ENCODE peak calls at places on chromosomes 2 and 18, in six cellular contexts. X is cardiac muscle cell; E is right cardiac atrium; F is CD4-positive, CD25-positive, alpha-beta regulatory T cell; D is DND-41; T is IMR-90. A is an unnamed sample.
A peak's percentile ranks its signal among the peaks of the same experiment; 100 is the strongest.

GRCh38 chr2:23689891-23690290 is 237.0 kb downstream of the ATAD2B start:
- DNase-seq in E (no peak), T (no peak), X (no peak), D (no peak), F (no peak), A (no peak)

GRCh38 chr18:5900249-5900648 is 4.9 kb upstream of the TMEM200C start:
- DNase-seq in D (no peak), X (no peak), F (no peak), E (no peak), T (peak; percentile 75), A (no peak)

GRCh38 chr2:238571626-238572372 is 145.1 kb downstream of the ASB1 start:
- DNase-seq in D (no peak), E (no peak), T (no peak), F (no peak), X (no peak), A (no peak)

GRCh38 chr18:58387716-58388115 is 241.2 kb downstream of the ALPK2 start:
- DNase-seq in D (no peak), X (no peak), T (no peak), F (no peak), E (no peak), A (no peak)

GRCh38 chr18:66873899-66874298 is 270.0 kb upstream of the CDH19 start:
- DNase-seq in X (no peak), D (no peak), T (no peak), F (no peak), E (no peak), A (no peak)

GRCh38 chr2:150971910-150972309 is 289.8 kb downstream of the RBM43 start:
- DNase-seq in T (no peak), E (no peak), X (no peak), F (no peak), D (no peak), A (no peak)

GRCh38 chr18:22348521-22349316 is 69.0 kb downstream of the CTAGE1 start:
- DNase-seq in D (no peak), T (peak; percentile 42), F (peak; percentile 2), E (peak; percentile 95), X (peak; percentile 94), A (no peak)

GRCh38 chr2:155692108-155692507 is 640.4 kb downstream of the NR4A2 start:
- DNase-seq in X (no peak), T (no peak), D (no peak), E (no peak), F (no peak), A (no peak)

GRCh38 chr2:16664809-16665745 is 557 bp downstream of the CYRIA start:
- DNase-seq in E (peak; percentile 49), T (no peak), F (no peak), X (no peak), D (no peak), A (no peak)

GRCh38 chr18:46734981-46735380 is 21.9 kb downstream of the ST8SIA5 start:
- DNase-seq in F (no peak), D (no peak), E (no peak), T (no peak), X (no peak), A (no peak)

GRCh38 chr2:188573453-188573852 is 281.8 kb downstream of the GULP1 start:
- DNase-seq in X (no peak), T (peak; percentile 5), D (no peak), E (no peak), F (no peak), A (no peak)

GRCh38 chr2:101223814-101224231 is 28.9 kb upstream of the CNOT11 start:
- DNase-seq in E (no peak), X (no peak), D (peak; percentile 93), T (no peak), F (peak; percentile 41), A (no peak)

GRCh38 chr2:18626256-18626668 is 36.9 kb upstream of the NT5C1B start:
- DNase-seq in D (no peak), F (no peak), X (peak; percentile 86), E (no peak), T (peak; percentile 43), A (no peak)

GRCh38 chr2:226799976-226800940 is 638 bp upstream of the IRS1 start:
- DNase-seq in D (no peak), E (peak; percentile 51), T (peak; percentile 23), X (no peak), F (no peak), A (peak; percentile 38)
- H3K4me3 ChIP-seq in D (peak overlapping the region; percentile 22), E (peak overlapping the region; percentile 79), T (peak overlapping the region; percentile 78), X (peak overlapping the region; percentile 92), F (peak overlapping the region; percentile 53), A (peak overlapping the region; percentile 87)

DNA sequence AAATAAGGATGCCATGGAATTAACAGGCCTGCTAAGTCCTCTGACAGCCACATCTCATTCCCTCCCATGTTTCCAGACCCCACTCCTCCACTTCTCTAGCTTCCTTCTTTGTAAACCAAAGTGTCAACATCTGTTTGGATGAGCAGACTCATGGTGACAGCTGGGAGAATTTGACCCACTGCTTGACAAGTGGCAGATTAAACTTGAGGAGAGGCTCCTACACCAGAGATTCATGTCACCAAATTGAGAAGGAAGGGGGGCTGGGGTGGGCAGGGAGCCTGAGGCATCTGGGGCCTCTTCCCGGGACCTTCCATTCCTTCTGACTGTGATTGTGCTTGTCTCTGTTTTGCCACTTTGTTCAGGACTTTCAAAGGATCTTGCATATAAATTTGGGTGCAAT is 41.0 kb upstream of the IGFBP5 start:
- DNase-seq in E (no peak), F (no peak), D (no peak), X (no peak), T (no peak), A (no peak)
- H3K4me3 ChIP-seq in E (no peak overlapping the region), F (no peak overlapping the region), D (no peak overlapping the region), X (no peak overlapping the region), T (no peak overlapping the region), A (no peak overlapping the region)

GRCh38 chr2:205860146-205860545 is 177.8 kb downstream of the NRP2 start:
- DNase-seq in T (no peak), F (no peak), E (no peak), X (no peak), D (no peak), A (no peak)

GRCh38 chr2:205857532-205857931 is 175.2 kb downstream of the NRP2 start:
- DNase-seq in D (no peak), E (no peak), T (no peak), X (no peak), F (no peak), A (no peak)

GRCh38 chr2:205860847-205861246 is 178.5 kb downstream of the NRP2 start:
- DNase-seq in D (no peak), X (no peak), T (no peak), F (no peak), E (no peak), A (no peak)

GRCh38 chr2:205864511-205864910 is 182.2 kb downstream of the NRP2 start:
- DNase-seq in F (no peak), D (no peak), X (no peak), E (no peak), T (no peak), A (no peak)

DNA sequence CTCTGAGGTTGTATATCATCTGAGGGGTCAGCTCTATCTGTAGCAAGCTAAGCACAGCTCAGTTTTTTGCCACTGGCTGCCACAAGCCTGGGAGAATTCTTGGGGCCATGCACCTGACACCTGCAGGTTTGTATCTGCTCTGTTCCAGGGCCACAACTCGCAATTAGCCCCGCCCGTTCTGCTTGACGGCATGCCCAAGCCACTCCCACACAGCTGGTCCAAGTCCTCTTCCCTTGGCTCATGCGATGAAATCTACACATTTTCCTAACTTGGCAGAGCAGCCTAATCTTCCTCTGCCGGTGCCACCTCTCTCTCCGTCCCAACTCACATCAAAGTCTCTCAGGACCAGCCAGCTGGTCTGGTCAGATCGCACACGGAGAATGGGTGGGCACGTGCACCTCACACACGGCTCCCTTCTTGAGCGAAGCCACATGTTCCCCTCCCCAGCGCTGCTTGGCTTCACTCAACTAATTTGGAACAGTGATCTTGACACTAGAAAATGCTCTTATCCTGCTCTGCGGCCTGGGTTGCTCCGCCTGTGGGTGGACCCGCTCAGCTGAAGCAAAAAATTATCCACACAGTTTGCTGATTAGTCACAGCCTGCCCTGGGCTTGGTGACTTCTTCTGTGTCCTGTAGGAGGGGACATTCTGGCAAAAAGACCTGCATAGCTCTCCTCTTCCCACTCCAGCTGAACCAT is 176.6 kb downstream of the NRP2 start:
- DNase-seq in T (peak; percentile 11), F (no peak), D (no peak), E (peak; percentile 79), X (peak; percentile 70), A (no peak)
- H3K4me3 ChIP-seq in T (no peak overlapping the region), F (no peak overlapping the region), D (no peak overlapping the region), E (no peak overlapping the region), X (no peak overlapping the region), A (no peak overlapping the region)

GRCh38 chr2:157442636-157443035 is 1.3 kb downstream of the CYTIP start:
- DNase-seq in X (no peak), D (no peak), T (no peak), E (no peak), F (no peak), A (no peak)

GRCh38 chr2:157442136-157442535 is 1.8 kb downstream of the CYTIP start:
- DNase-seq in X (no peak), F (no peak), T (no peak), E (no peak), D (no peak), A (no peak)

GRCh38 chr2:157443090-157443489 is 799 bp downstream of the CYTIP start:
- DNase-seq in T (no peak), D (no peak), X (no peak), F (no peak), E (no peak), A (no peak)

GRCh38 chr2:157444643-157445040 is 753 bp upstream of the CYTIP start:
- DNase-seq in T (no peak), E (no peak), F (no peak), D (no peak), X (no peak), A (no peak)

DNA sequence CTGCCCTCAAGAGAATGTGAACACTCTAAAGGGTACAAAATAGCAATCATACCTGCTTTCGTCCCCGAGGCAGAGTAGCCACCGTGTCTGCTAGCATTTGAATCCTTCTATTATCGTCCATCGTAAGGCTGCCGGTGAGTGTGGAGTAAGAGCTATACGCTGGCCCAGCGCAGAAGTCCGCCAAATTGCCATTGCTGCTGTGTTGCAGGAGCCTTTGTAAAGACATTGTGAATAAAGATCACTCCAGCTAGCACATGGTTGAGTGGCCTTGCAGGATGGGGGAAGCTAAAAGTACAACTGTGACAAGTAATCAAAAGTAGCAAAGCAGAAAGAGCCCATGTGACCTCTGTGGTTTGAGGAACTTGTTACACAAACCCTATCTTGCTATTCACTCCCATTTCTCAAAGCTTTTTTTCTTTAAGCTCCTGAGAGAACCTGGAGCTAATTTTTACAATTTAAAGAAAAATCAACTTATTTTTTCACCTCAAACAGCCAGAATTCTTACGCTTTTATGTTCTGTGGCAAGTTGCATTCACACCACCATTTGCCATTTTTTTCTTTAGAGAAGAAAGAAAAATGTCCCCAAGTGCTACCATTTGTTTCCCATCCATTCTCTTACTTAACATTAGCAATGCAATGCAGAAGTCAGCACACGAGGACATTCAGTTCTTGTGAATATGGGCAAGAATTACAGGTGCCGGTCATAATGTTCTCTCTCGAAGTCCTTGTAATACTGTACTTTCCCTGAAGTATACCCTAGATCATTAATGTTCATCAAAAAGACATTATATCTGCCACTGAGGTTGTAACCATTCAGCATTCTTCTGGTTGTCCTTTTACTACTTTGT is at the start of gene CYTIP:
- DNase-seq in F (peak; percentile 78), X (peak; percentile 17), T (no peak), D (no peak), E (peak; percentile 38), A (no peak)
- H3K4me3 ChIP-seq in F (peak within 1 kb of the TSS; percentile 100), X (no peak within 1 kb of the TSS), T (no peak within 1 kb of the TSS), D (no peak within 1 kb of the TSS), E (peak within 1 kb of the TSS; percentile 44), A (no peak within 1 kb of the TSS)

A was measured in WERI-Rb-1.